ENCODE peak calls at places on chromosomes 5 and 9, in five cellular contexts. J is GM12891; Q is stimulated activated CD4-positive, alpha-beta T cell treated with anti-CD3 and anti-CD28 coated beads, Interleukin-2, amount 100 ng/mL, for 24 hours; U is NCI-H1930; W is naive thymus-derived CD8-positive, alpha-beta T cell. N is an unnamed sample.

GRCh38 chr9:117063721-117064471 is 351.0 kb downstream of the ASTN2 start:
- DNase-seq in J (no peak), U (no peak), Q (no peak), W (no peak), N (no peak)

GRCh38 chr5:77262685-77263084 is 52.2 kb downstream of the PDE8B start:
- DNase-seq in Q (no peak), J (no peak), W (no peak), U (no peak), N (no peak)

GRCh38 chr9:694499-695154 is 146.9 kb upstream of the DMRT1 start:
- DNase-seq in J (no peak), Q (no peak), W (no peak), U (no peak), N (no peak)

GRCh38 chr9:109469646-109470358 is 28.3 kb downstream of the PTPN3 start:
- DNase-seq in J (peak; percentile 45), U (peak; percentile 50), W (no peak), Q (peak; percentile 71), N (peak; percentile 73)

GRCh38 chr5:104179057-104179456 is 616.5 kb upstream of the NUDT12 start:
- DNase-seq in U (no peak), W (no peak), J (peak; percentile 3), Q (peak; percentile 12), N (peak; percentile 29)

GRCh38 chr9:70924380-70924779 is 197.0 kb downstream of the TRPM3 start:
- DNase-seq in J (no peak), Q (no peak), W (no peak), U (no peak), N (no peak)

GRCh38 chr9:20649381-20649780 is 27.1 kb upstream of the MLLT3 start:
- DNase-seq in J (no peak), W (no peak), U (no peak), Q (no peak), N (no peak)

GRCh38 chr5:103929310-103930003 is 366.9 kb upstream of the NUDT12 start:
- DNase-seq in U (no peak), Q (no peak), W (no peak), J (no peak), N (peak; percentile 19)

GRCh38 chr5:137705106-137705505 is 30.8 kb downstream of the KLHL3 start:
- DNase-seq in Q (no peak), U (no peak), W (no peak), J (no peak), N (no peak)

GRCh38 chr5:179267671-179268071 is 77.6 kb downstream of the ADAMTS2 start:
- DNase-seq in Q (no peak), J (no peak), U (no peak), W (no peak), N (no peak)

GRCh38 chr5:77560677-77561263 is 68.7 kb upstream of the WDR41 start:
- DNase-seq in J (no peak), W (no peak), U (peak; percentile 19), Q (no peak), N (peak; percentile 9)

GRCh38 chr5:54091416-54092130 is 218.8 kb downstream of the ARL15 start:
- DNase-seq in Q (no peak), U (no peak), W (no peak), J (no peak), N (no peak)

GRCh38 chr9:137032893-137033292 is 1.0 kb upstream of the FUT7 start:
- DNase-seq in J (no peak), Q (no peak), W (no peak), U (no peak), N (no peak)

GRCh38 chr5:149153751-149154610 is 12.7 kb downstream of the ABLIM3 start:
- DNase-seq in J (no peak), W (no peak), Q (no peak), U (no peak), N (no peak)

GRCh38 chr5:74055446-74056097 is 429.6 kb downstream of the ARHGEF28 start:
- DNase-seq in W (no peak), J (no peak), U (peak; percentile 53), Q (no peak), N (no peak)

N was measured in GM13977.